ENCODE peak calls at places on chromosomes 2 and 18, in five cellular contexts. R, Q, V, Y and C are unnamed samples. For H3K4me1, the result is how much of the 10 kb centered on the place peaks cover.

GRCh38 chr2:111068435-111069058 is 52.2 kb upstream of the BCL2L11 start:
- DNase-seq in R (no peak), Q (no peak), V (no peak), Y (no peak), C (no peak)

GRCh38 chr2:51795248-51795888 is 763.4 kb upstream of the NRXN1 start:
- DNase-seq in R (no peak), Q (no peak), V (no peak), Y (no peak), C (no peak)

GRCh38 chr2:46079996-46080560 is 217.1 kb upstream of the EPAS1 start:
- DNase-seq in R (no peak), Q (no peak), V (no peak), Y (no peak), C (no peak)

GRCh38 chr18:54776282-54776977 is 51.8 kb upstream of the RAB27B start:
- DNase-seq in R (peak), Q (no peak), V (no peak), Y (no peak), C (no peak)

GRCh38 chr2:234823877-234824376 is 127.9 kb upstream of the SH3BP4 start:
- DNase-seq in R (peak), Q (peak), V (no peak), Y (no peak), C (no peak)

GRCh38 chr2:158968396-158969161 is at the start of gene TANC1:
- DNase-seq in R (peak), Q (peak), V (peak), Y (peak), C (peak)

GRCh38 chr2:37000988-37001556 is 34.7 kb upstream of the STRN start:
- DNase-seq in R (no peak), Q (no peak), V (no peak), Y (no peak), C (no peak)

GRCh38 chr18:55875330-55875933 is 287.4 kb upstream of the TCF4 start:
- DNase-seq in R (no peak), Q (no peak), V (no peak), Y (no peak), C (no peak)

GRCh38 chr18:52615943-52616342 is 275.9 kb downstream of the DCC start:
- DNase-seq in R (no peak), Q (no peak), V (no peak), Y (no peak), C (no peak)

GRCh38 chr18:74950479-74950878 is 258.5 kb downstream of the PTGR3 start:
- DNase-seq in R (no peak), Q (no peak), V (no peak), Y (no peak), C (no peak)

GRCh38 chr2:35468271-35468670 is 887.3 kb upstream of the CRIM1 start:
- DNase-seq in R (no peak), Q (no peak), V (no peak), Y (no peak), C (no peak)

GRCh38 chr2:101696272-101697123 is 1.0 kb upstream of the MAP4K4 start:
- DNase-seq in R (no peak), Q (peak), V (no peak), Y (no peak), C (peak)

GRCh38 chr2:85547089-85547858 is 8.3 kb downstream of the MAT2A start:
- DNase-seq in R (no peak), Q (no peak), V (no peak), Y (no peak), C (no peak)

GRCh38 chr2:10497797-10498251 is 49.7 kb upstream of the ODC1 start:
- DNase-seq in R (peak), Q (no peak), V (peak), Y (peak), C (peak)

GRCh38 chr2:12867888-12868287 is 151.2 kb downstream of the TRIB2 start:
- DNase-seq in R (peak), Q (no peak), V (no peak), Y (no peak), C (no peak)

GRCh38 chr2:42328148-42328833 is 32.7 kb downstream of the COX7A2L start:
- DNase-seq in R (peak), Q (no peak), V (no peak), Y (no peak), C (no peak)

GRCh38 chr2:230942920-230943896 is 18.2 kb upstream of the GPR55 start:
- DNase-seq in R (no peak), Q (no peak), V (no peak), Y (no peak), C (no peak)

GRCh38 chr2:195837987-195838386 is 181.0 kb downstream of the SLC39A10 start:
- DNase-seq in R (peak), Q (no peak), V (no peak), Y (no peak), C (no peak)

GRCh38 chr2:72979896-72980295 is 62.6 kb downstream of the EMX1 start:
- DNase-seq in R (no peak), Q (no peak), V (no peak), Y (peak), C (no peak)

GRCh38 chr2:181904022-181904632 is 12.6 kb downstream of the ITPRID2 start:
- DNase-seq in R (peak), Q (no peak), V (no peak), Y (no peak), C (no peak)

GRCh38 chr18:11147962-11148654 is 1.3 kb downstream of the PIEZO2 start:
- DNase-seq in R (no peak), Q (no peak), V (no peak), Y (no peak), C (no peak)

GRCh38 chr2:113233593-113234550 is 44.8 kb downstream of the PAX8 start:
- DNase-seq in R (peak), Q (no peak), V (no peak), Y (no peak), C (no peak)

GRCh38 chr2:44680983-44681481 is 260.5 kb upstream of the SIX3 start:
- DNase-seq in R (peak), Q (no peak), V (no peak), Y (no peak), C (no peak)

GRCh38 chr2:234682492-234683228 is 185.8 kb upstream of the ARL4C start:
- DNase-seq in R (peak), Q (no peak), V (no peak), Y (no peak), C (no peak)

GRCh38 chr18:23433360-23433759 is 19.7 kb upstream of the RIOK3 start:
- DNase-seq in R (no peak), Q (no peak), V (no peak), Y (no peak), C (no peak)

GRCh38 chr2:71748227-71748626 is 294.9 kb downstream of the DYSF start:
- DNase-seq in R (peak), Q (peak), V (peak), Y (no peak), C (no peak)

GRCh38 chr18:77132369-77133050 is at the start of gene MBP:
- DNase-seq in R (no peak), Q (peak), V (peak), Y (peak), C (peak)

GRCh38 chr2:219592721-219593120 is 4.9 kb upstream of the STK11IP start:
- DNase-seq in R (no peak), Q (no peak), V (no peak), Y (no peak), C (no peak)

GRCh38 chr2:19235308-19235707 is 123.1 kb downstream of the OSR1 start:
- DNase-seq in R (peak), Q (peak), V (no peak), Y (no peak), C (no peak)

GRCh38 chr2:19801367-19802087 is 100.3 kb downstream of the TTC32 start:
- DNase-seq in R (peak), Q (peak), V (peak), Y (no peak), C (no peak)

GRCh38 chr2:235009081-235009480 is 57.3 kb downstream of the SH3BP4 start:
- DNase-seq in R (no peak), Q (no peak), V (no peak), Y (no peak), C (no peak)

GRCh38 chr2:127624321-127625145 is 21.4 kb upstream of the GPR17 start:
- DNase-seq in R (no peak), Q (no peak), V (no peak), Y (peak), C (no peak)

GRCh38 chr2:98790221-98790620 is 59.3 kb upstream of the MGAT4A start:
- DNase-seq in R (no peak), Q (no peak), V (no peak), Y (no peak), C (no peak)
- H3K4me1 ChIP-seq in R (under half), Q (under half), V (under half), Y (under half), C (under half)

DNA sequence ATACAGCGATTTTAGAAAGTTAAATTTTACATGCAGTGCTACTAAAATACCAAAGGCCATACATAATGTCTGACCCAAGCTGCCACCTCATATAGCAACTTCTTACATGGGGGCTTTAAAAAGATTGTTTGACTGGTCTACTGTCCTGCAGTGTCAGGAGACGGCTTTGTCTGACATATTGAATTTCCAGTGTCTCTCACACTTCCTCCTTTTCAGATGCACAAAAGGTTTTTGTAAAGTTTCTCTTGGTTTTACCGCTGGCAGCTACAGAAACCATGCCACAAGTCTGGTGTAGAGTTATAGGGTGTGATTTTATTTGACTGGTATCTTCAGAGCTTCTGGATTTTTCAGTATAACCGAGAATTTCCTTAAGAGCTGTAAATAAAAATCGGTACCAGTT is 1.1 kb upstream of the ASAP2 start:
- DNase-seq in R (no peak), Q (no peak), V (no peak), Y (no peak), C (no peak)
- H3K4me3 ChIP-seq in R (no peak), Q (no peak), V (peak), Y (no peak), C (no peak)

DNA sequence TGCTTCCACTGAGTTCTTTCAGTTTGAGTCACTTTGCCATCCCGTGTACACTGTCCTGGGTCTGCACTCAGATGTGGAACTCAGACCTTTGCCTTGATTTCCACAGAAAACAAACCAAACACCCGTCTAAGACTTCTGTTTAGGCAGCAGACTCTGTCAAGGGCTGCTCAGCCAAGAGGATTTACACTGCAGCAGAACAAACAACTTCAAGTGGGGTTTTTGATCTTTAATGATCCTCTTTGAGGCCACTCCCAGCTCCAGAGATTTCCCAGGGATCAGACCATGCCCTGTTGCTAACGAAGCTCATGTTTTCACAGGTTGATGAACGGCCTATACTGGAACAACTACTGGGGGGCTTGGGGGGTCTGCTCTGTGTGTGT is 52.5 kb upstream of the LGALSL start:
- DNase-seq in R (no peak), Q (no peak), V (no peak), Y (no peak), C (no peak)
- H3K4me1 ChIP-seq in R (under half), Q (under half), V (under half), Y (under half), C (under half)

GRCh38 chr2:172172513-172173217 is 70.0 kb upstream of the DLX2 start:
- DNase-seq in R (peak), Q (peak), V (peak), Y (peak), C (peak)
- H3K4me3 ChIP-seq in R (peak), Q (peak), V (peak), Y (peak), C (peak)

DNA sequence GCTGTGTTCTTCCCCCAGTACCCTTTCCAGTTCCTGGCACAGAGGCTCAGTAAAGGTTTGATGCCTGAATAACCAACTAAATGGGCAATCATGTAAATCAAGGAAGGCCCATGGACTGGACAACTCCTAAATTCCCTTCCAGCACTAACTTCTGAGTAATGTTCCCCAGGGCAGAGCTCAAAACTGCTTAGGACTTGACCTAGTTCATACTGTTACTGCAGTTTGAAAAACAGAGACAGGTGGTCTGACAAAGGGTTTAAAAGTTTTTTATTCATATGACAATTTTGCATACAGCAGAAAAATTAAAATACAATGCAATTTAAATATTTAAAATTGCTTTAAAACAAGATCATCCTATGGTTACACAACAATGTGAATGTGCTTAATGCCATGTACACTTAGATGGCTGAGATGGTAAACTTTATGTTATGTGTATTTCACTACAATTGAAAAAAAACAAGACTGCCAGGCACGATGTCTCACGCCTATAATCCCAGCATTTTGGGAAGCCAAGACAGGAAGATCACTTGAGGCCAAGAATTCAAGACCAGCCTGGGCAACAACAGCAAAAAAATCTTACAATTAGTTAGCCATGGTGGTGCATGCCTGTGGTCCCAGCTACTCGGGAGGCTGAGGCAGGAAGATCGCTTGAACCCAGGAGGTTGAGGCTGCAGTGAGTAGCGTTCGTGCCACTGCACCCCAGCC is 26.3 kb downstream of the PCBP1 start:
- DNase-seq in R (no peak), Q (no peak), V (no peak), Y (no peak), C (no peak)
- H3K4me1 ChIP-seq in R (under half), Q (under half), V (half or more), Y (under half), C (half or more)

DNA sequence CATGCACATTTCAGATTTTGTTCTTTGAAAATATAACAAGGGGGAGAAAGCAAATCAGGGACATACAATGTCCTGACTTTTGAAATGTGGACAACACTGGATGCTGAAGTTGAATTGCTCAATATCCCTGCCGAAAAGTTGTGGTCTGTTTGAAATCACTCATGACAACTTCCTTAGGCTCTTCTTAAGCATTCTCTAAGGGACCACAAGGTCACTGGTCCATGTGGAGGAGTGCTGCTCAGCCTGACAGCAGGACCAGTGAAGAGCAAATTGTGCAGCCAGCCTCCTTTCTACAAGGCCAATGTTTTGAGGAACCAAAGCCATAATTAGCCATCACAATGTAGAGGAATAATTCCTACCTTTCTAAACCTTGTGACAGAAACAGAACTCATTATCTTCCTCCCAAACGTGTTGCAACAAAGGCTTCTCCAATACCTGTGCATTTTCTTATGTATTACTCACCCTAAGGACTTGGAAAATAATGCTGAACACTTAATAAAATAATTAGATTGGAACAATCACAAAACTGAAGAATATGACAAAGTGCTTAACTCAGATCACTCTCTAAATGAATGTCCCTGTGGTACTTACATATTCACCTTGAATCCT is 1477.6 kb upstream of the NXPH2 start:
- DNase-seq in R (no peak), Q (no peak), V (no peak), Y (no peak), C (no peak)
- H3K4me3 ChIP-seq in R (no peak), Q (no peak), V (no peak), Y (no peak), C (no peak)

DNA sequence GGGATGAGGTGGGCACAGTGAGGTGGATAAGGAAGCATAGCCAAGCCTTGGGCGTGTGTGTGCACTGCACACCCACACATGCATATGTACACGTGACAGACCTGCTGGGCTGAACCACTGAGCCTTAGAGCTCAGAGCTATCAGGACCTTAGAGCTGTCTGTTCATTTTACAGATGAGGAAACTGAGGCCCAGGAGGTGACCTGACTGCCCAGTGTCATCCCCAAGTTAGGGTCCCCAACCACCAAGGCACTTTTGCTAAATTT is 8.2 kb upstream of the SNED1 start:
- DNase-seq in R (no peak), Q (no peak), V (no peak), Y (no peak), C (no peak)
- H3K4me1 ChIP-seq in R (under half), Q (under half), V (under half), Y (under half), C (under half)

DNA sequence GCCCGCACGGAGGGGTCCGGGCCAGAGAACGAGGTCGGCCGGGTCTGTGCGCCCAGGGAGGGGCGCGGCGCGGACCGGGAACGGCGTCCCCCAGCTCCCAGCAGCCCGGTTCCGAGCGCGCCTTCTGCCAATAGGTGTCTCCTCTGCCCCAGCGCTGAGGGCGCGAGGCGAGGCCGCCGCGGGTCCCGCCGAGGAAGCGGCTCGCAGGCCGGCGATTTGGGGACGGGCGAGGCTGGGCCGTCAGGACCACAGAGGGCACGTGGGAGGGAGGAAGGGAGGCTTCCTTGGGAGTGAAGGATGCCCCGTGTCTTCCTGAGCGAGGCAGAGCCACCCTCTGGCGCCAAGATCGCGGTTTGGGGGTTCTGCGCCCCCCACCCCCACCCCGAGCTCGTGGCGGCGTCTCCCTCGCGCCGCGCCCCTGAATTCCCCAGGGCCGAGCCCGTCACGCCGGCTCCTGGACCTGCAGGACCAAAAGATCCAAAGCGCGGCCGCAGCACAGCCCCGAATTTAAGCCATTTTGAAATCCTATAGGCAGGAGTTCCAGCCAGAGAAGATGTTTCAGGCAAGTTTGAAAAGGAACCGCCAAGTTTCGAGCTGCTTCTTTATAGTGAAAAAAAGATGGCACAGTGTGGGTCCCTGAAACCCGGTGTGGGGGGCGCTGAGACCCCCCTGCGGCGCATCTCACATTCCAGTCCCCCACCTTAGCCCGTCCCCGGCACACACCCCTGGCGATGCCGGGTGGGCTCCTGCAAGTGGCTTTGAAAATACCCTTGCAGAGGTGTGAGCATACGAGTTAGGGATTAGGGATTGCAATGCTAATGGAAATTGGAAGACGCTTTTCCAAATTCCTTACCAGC is 929 bp downstream of the NFATC1 start:
- DNase-seq in R (peak), Q (peak), V (peak), Y (peak), C (peak)
- H3K4me3 ChIP-seq in R (no peak), Q (peak), V (peak), Y (peak), C (peak)